ENCODE peak calls at places on chromosomes 16 and 17, in nine cellular contexts. T is CD4-positive, alpha-beta T cell; I is lower lobe of right lung; R is psoas muscle; X is upper lobe of left lung; V is transverse colon; O is effector memory CD4-positive, alpha-beta T cell; P is WERI-Rb-1; Y is uterus. E is an unnamed sample. For H3K27me3, the result is how much of the 10 kb centered on the place peaks cover.

GRCh38 chr16:84086996-84087395 is 29.7 kb downstream of the MBTPS1 start:
- DNase-seq in T (no peak), I (no peak), R (no peak), X (no peak), V (no peak), O (no peak), P (no peak), Y (no peak), E (no peak)

GRCh38 chr16:7791191-7791590 is 458.5 kb downstream of the RBFOX1 start:
- DNase-seq in T (no peak), I (no peak), R (no peak), X (no peak), V (no peak), O (no peak), P (no peak), Y (no peak), E (no peak)

GRCh38 chr17:75097865-75098264 is 10.1 kb downstream of the SLC16A5 start:
- DNase-seq in T (no peak), I (no peak), R (no peak), X (no peak), V (no peak), O (no peak), P (no peak), Y (no peak), E (no peak)

GRCh38 chr16:84967828-84968227 is 43.5 kb downstream of the ZDHHC7 start:
- DNase-seq in T (no peak), I (no peak), R (no peak), X (no peak), V (no peak), O (no peak), P (no peak), Y (peak), E (no peak)

GRCh38 chr17:31575043-31575442 is 183.6 kb downstream of the RAB11FIP4 start:
- DNase-seq in T (no peak), I (no peak), R (no peak), X (no peak), V (no peak), O (no peak), P (no peak), Y (no peak), E (no peak)

GRCh38 chr17:61251939-61252865 is 147.4 kb upstream of the TBX2 start:
- DNase-seq in T (no peak), I (peak), R (peak), X (peak), V (peak), O (no peak), P (no peak), Y (peak), E (peak)

GRCh38 chr17:69551212-69552010 is 136.9 kb downstream of the MAP2K6 start:
- DNase-seq in T (no peak), I (no peak), R (no peak), X (no peak), V (no peak), O (no peak), P (no peak), Y (no peak), E (no peak)

GRCh38 chr16:19137621-19138128 is 23.9 kb downstream of the ITPRIPL2 start:
- DNase-seq in T (no peak), I (no peak), R (no peak), X (no peak), V (no peak), O (no peak), P (no peak), Y (no peak), E (no peak)

GRCh38 chr17:1829579-1830257 is at the start of the genes RPA1 and SMYD4:
- DNase-seq in T (peak), I (peak), R (peak), X (peak), V (peak), O (peak), P (peak), Y (peak), E (peak)

GRCh38 chr16:85168732-85169256 is 56.5 kb upstream of the CIBAR2 start:
- DNase-seq in T (no peak), I (peak), R (peak), X (no peak), V (peak), O (no peak), P (no peak), Y (peak), E (peak)

GRCh38 chr16:84247844-84248243 is 8.0 kb upstream of the KCNG4 start:
- DNase-seq in T (no peak), I (no peak), R (no peak), X (no peak), V (no peak), O (no peak), P (no peak), Y (no peak), E (no peak)

GRCh38 chr17:27597188-27597580 is 33.8 kb upstream of the LGALS9 start:
- DNase-seq in T (no peak), I (no peak), R (no peak), X (no peak), V (no peak), O (no peak), P (no peak), Y (no peak), E (no peak)

GRCh38 chr17:5672815-5673430 is 88.6 kb upstream of the NLRP1 start:
- DNase-seq in T (no peak), I (no peak), R (no peak), X (no peak), V (no peak), O (no peak), P (no peak), Y (no peak), E (no peak)

GRCh38 chr17:74126179-74126900 is 77.1 kb upstream of the RPL38 start:
- DNase-seq in T (no peak), I (no peak), R (no peak), X (no peak), V (peak), O (no peak), P (no peak), Y (no peak), E (no peak)

GRCh38 chr17:81253358-81254131 is 14.4 kb downstream of the NDUFAF8 start:
- DNase-seq in T (peak), I (peak), R (no peak), X (peak), V (peak), O (peak), P (peak), Y (peak), E (no peak)

GRCh38 chr17:75854881-75855309 is 240 bp downstream of the WBP2 start:
- DNase-seq in T (no peak), I (peak), R (no peak), X (no peak), V (no peak), O (no peak), P (no peak), Y (no peak), E (no peak)

GRCh38 chr17:49789278-49789578 is 747 bp downstream of the KAT7 start:
- DNase-seq in T (no peak), I (no peak), R (no peak), X (no peak), V (no peak), O (no peak), P (no peak), Y (no peak), E (no peak)

GRCh38 chr17:41492771-41493170 is 3.1 kb upstream of the KRT36 start:
- DNase-seq in T (no peak), I (no peak), R (no peak), X (no peak), V (peak), O (no peak), P (no peak), Y (no peak), E (no peak)

GRCh38 chr16:3171181-3171854 is 16.7 kb upstream of the OR1F1 start:
- DNase-seq in T (no peak), I (peak), R (no peak), X (no peak), V (no peak), O (peak), P (no peak), Y (no peak), E (no peak)

GRCh38 chr16:13269359-13269758 is 368.0 kb downstream of the SHISA9 start:
- DNase-seq in T (no peak), I (no peak), R (no peak), X (no peak), V (no peak), O (no peak), P (no peak), Y (no peak), E (no peak)

GRCh38 chr17:65243838-65244237 is 106.7 kb downstream of the RGS9 start:
- DNase-seq in T (no peak), I (no peak), R (no peak), X (no peak), V (no peak), O (no peak), P (no peak), Y (no peak), E (no peak)

GRCh38 chr16:67077871-67078270 is 31.9 kb upstream of the PHAF1 start:
- DNase-seq in T (no peak), I (no peak), R (no peak), X (no peak), V (no peak), O (no peak), P (no peak), Y (no peak), E (no peak)

GRCh38 chr17:64420143-64420670 is 28.7 kb upstream of the MILR1 start:
- DNase-seq in T (no peak), I (no peak), R (no peak), X (peak), V (no peak), O (no peak), P (peak), Y (no peak), E (no peak)

GRCh38 chr17:57732062-57732461 is 13.0 kb downstream of the CCDC182 start:
- DNase-seq in T (no peak), I (no peak), R (no peak), X (no peak), V (no peak), O (no peak), P (no peak), Y (no peak), E (no peak)

GRCh38 chr16:57001026-57001669 is 11.8 kb downstream of the NLRC5 start:
- DNase-seq in T (no peak), I (no peak), R (no peak), X (no peak), V (no peak), O (no peak), P (no peak), Y (no peak), E (no peak)

GRCh38 chr17:33234930-33235685 is 58.0 kb downstream of the ASIC2 start:
- DNase-seq in T (no peak), I (no peak), R (peak), X (peak), V (peak), O (peak), P (no peak), Y (peak), E (peak)

GRCh38 chr16:10383626-10384025 is 2.2 kb upstream of the ATF7IP2 start:
- DNase-seq in T (no peak), I (no peak), R (no peak), X (no peak), V (no peak), O (no peak), P (no peak), Y (no peak), E (no peak)

GRCh38 chr16:48272837-48273421 is 25.6 kb upstream of the ABCC11 start:
- DNase-seq in T (no peak), I (no peak), R (no peak), X (no peak), V (no peak), O (no peak), P (no peak), Y (no peak), E (peak)

GRCh38 chr16:11401161-11402050 is 56.1 kb downstream of the RMI2 start:
- DNase-seq in T (no peak), I (peak), R (peak), X (peak), V (no peak), O (no peak), P (peak), Y (no peak), E (peak)

GRCh38 chr16:65876200-65876498 is 490.3 kb upstream of the CDH5 start:
- DNase-seq in T (no peak), I (no peak), R (no peak), X (no peak), V (no peak), O (no peak), P (no peak), Y (no peak), E (no peak)

GRCh38 chr17:72305964-72306551 is 185.2 kb downstream of the SOX9 start:
- DNase-seq in T (no peak), I (no peak), R (peak), X (no peak), V (no peak), O (no peak), P (no peak), Y (no peak), E (peak)

GRCh38 chr16:68969338-68969737 is 126.0 kb downstream of the TANGO6 start:
- DNase-seq in T (no peak), I (no peak), R (no peak), X (no peak), V (no peak), O (no peak), P (no peak), Y (no peak), E (no peak)

GRCh38 chr16:82992826-82993225 is 366.1 kb downstream of the CDH13 start:
- DNase-seq in T (no peak), I (no peak), R (no peak), X (no peak), V (no peak), O (no peak), P (no peak), Y (no peak), E (no peak)

GRCh38 chr17:49944451-49944850 is 24.5 kb upstream of the DLX4 start:
- DNase-seq in T (no peak), I (no peak), R (no peak), X (no peak), V (no peak), O (no peak), P (no peak), Y (no peak), E (no peak)

GRCh38 chr17:55454906-55455474 is 33.4 kb upstream of the MMD start:
- DNase-seq in T (no peak), I (no peak), R (no peak), X (no peak), V (no peak), O (no peak), P (no peak), Y (no peak), E (no peak)

GRCh38 chr17:3558603-3559269 is 1.1 kb upstream of the TRPV3 start:
- DNase-seq in T (peak), I (no peak), R (no peak), X (no peak), V (peak), O (peak), P (no peak), Y (no peak), E (no peak)

GRCh38 chr17:79824893-79825579 is 14.2 kb downstream of the CBX4 start:
- DNase-seq in T (no peak), I (no peak), R (no peak), X (no peak), V (no peak), O (no peak), P (no peak), Y (no peak), E (no peak)
- H3K27me3 ChIP-seq in T (under half), I (under half), R (under half), X (under half), V (under half), O (under half), P (under half), Y (under half), E (under half)

GRCh38 chr17:9235346-9235745 is 214.0 kb downstream of the NTN1 start:
- DNase-seq in T (no peak), I (no peak), R (peak), X (no peak), V (no peak), O (no peak), P (no peak), Y (no peak), E (no peak)
- H3K27me3 ChIP-seq in T (under half), I (under half), R (under half), X (under half), V (under half), O (under half), P (under half), Y (under half), E (under half)

DNA sequence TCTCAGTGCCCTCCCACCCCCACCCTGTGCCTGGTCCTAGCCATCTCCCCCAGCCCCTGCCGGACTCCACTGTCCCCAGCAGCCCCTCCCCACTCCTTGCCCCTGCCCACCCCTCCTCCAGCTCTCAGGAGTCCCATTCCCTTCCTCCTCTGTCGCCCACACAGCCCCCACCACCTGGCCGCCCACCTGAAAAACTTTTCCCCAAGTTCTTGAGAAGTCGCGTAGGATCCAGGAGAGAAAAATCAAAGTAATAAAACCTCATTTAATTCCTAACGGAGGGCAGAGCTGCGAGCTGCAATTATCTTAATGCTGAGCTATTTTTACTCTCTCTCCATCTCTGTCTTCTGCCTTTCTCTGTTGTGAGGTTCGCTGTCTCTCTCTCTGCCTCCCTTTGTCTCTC is 2.4 kb upstream of the PPP1R1B start:
- DNase-seq in T (no peak), I (no peak), R (no peak), X (no peak), V (no peak), O (no peak), P (no peak), Y (no peak), E (no peak)
- H3K27me3 ChIP-seq in T (under half), I (under half), R (half or more), X (under half), V (under half), O (under half), P (under half), Y (under half), E (half or more)

DNA sequence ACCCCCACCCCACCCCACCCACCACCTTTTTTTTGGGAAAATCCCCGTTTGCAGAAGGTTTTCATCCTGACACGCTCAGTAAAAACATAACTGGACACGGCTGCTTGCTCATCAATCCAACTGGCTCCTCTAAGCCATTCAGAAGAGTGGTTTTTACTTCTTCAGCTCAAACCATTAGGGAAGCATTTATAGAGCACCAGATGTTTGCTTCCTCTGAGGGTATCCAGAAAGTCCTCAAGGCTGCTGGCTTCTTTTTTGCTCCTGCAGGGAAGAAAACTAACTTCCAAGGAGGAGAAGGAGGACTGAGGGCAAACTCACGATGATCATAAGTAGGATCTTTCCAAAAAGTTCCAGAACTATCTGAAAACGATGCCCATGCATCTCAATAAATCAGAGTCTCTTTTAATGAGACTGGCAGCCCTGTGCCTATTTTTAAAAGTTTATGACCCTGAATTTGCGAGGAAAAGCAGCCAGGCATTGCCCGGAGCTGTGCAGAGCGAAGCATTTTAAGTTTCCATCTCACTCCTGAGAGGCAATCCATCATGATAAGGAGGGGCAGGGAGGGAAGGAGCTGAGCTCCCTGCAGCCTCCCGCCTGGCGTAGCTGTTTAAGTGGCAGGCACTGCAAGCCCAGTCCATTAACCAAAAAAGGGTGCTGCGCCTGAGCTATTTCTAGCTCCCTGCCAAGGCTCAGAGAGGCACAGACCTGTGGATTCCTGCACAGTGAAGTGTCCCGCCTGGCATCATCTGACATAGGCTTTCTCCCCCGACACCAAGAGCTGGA is 146.3 kb upstream of the FOXF1 start:
- DNase-seq in T (no peak), I (no peak), R (no peak), X (no peak), V (peak), O (no peak), P (no peak), Y (no peak), E (no peak)
- H3K27me3 ChIP-seq in T (under half), I (under half), R (under half), X (under half), V (under half), O (under half), P (under half), Y (under half), E (half or more)

DNA sequence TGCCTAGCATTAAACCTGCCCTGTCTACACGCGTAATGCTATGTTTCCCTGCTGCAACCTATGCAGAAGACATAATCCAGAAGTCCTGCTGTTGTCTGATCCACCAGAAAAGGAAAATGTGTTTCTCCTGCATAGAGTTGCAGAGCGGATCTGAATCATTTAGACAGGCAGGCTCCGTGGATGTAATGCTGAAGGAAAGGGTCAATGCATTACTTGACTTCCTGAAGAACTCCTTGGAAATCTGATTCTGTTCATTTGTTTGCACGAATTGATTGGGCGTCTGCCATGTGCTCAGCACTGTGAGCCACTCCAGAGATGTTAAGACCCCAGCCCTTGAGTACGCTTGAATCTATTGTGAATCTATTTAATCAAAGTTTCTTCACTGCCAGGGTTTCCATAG is 83.4 kb downstream of the FOXL1 start:
- DNase-seq in T (no peak), I (no peak), R (no peak), X (no peak), V (no peak), O (no peak), P (no peak), Y (no peak), E (no peak)
- H3K27me3 ChIP-seq in T (under half), I (under half), R (under half), X (under half), V (under half), O (under half), P (under half), Y (under half), E (under half)

GRCh38 chr17:58755269-58755576 is 431 bp upstream of the PPM1E start:
- DNase-seq in T (no peak), I (no peak), R (no peak), X (no peak), V (no peak), O (no peak), P (no peak), Y (no peak), E (no peak)

GRCh38 chr17:58756246-58757161 is 850 bp downstream of the PPM1E start:
- DNase-seq in T (no peak), I (no peak), R (no peak), X (no peak), V (no peak), O (no peak), P (peak), Y (no peak), E (no peak)

GRCh38 chr17:58758890-58759289 is 3.2 kb downstream of the PPM1E start:
- DNase-seq in T (no peak), I (no peak), R (no peak), X (no peak), V (no peak), O (no peak), P (no peak), Y (no peak), E (no peak)

GRCh38 chr17:58755577-58756245 is at the start of gene PPM1E:
- DNase-seq in T (no peak), I (peak), R (peak), X (peak), V (peak), O (no peak), P (peak), Y (peak), E (no peak)

DNA sequence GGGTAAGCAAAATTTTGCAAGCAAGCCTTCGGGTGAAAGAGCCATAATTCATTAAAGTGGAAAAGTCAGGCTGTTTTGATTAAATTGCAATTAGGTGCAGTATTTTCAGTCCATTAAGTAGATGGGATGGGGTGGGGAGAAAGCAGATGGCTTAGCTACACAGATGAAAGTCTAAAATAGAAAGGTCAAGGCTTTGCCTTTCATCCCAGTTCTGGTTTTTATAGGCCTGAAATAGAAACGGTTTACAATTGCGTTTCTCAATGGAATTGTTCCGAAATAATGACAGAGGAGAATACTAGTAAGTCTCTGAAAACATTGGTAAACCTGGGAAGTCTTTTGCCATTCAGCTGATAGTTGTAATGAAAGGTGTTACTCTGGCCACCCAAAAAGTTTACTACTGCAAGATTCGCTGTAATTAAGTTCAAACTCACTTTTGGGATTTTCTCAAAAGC is 1.5 kb downstream of the PPM1E start:
- DNase-seq in T (no peak), I (no peak), R (no peak), X (no peak), V (no peak), O (no peak), P (no peak), Y (no peak), E (no peak)
- H3K27me3 ChIP-seq in T (half or more), I (half or more), R (half or more), X (under half), V (half or more), O (under half), P (under half), Y (under half), E (under half)

GRCh38 chr17:29782917-29783316 is 147.1 kb downstream of the SSH2 start:
- DNase-seq in T (no peak), I (no peak), R (no peak), X (no peak), V (no peak), O (no peak), P (no peak), Y (no peak), E (no peak)
- H3K27me3 ChIP-seq in T (under half), I (under half), R (under half), X (under half), V (under half), O (under half), P (under half), Y (under half), E (under half)

GRCh38 chr16:1283296-1283695 is 26.1 kb upstream of the UBE2I start:
- DNase-seq in T (no peak), I (no peak), R (no peak), X (no peak), V (no peak), O (no peak), P (peak), Y (no peak), E (no peak)
- H3K27me3 ChIP-seq in T (under half), I (under half), R (half or more), X (under half), V (half or more), O (under half), P (under half), Y (under half), E (half or more)